ENCODE peak calls at places on chromosomes 2 and 18, in seven cellular contexts. L is thoracic aorta, J is hepatocyte, W is kidney, T is left ventricle myocardium inferior, A is A549, E is esophagus squamous epithelium. F is an unnamed sample. For H3K9me3, the result is how much of the 10 kb centered on the place peaks cover.

GRCh38 chr2:85438291-85439110 is 20.0 kb downstream of the SH2D6 start:
- DNase-seq in L (no peak), J (no peak), W (peak), T (peak), A (no peak), E (no peak), F (peak)

GRCh38 chr2:205689837-205690236 is 7.5 kb downstream of the NRP2 start:
- DNase-seq in L (no peak), J (no peak), W (no peak), T (no peak), A (no peak), E (no peak), F (no peak)

GRCh38 chr18:8050616-8051314 is 483.6 kb downstream of the PTPRM start:
- DNase-seq in L (no peak), J (no peak), W (no peak), T (no peak), A (no peak), E (no peak), F (no peak)

GRCh38 chr2:217703102-217703501 is 299.7 kb downstream of the TNS1 start:
- DNase-seq in L (no peak), J (no peak), W (no peak), T (no peak), A (no peak), E (no peak), F (no peak)

GRCh38 chr18:6055711-6056110 is 160.4 kb upstream of the TMEM200C start:
- DNase-seq in L (no peak), J (no peak), W (no peak), T (no peak), A (no peak), E (no peak), F (no peak)

GRCh38 chr2:182804128-182804527 is 62.3 kb downstream of the FRZB start:
- DNase-seq in L (no peak), J (no peak), W (no peak), T (no peak), A (no peak), E (no peak), F (no peak)

GRCh38 chr2:181397331-181397730 is 59.9 kb upstream of the ITGA4 start:
- DNase-seq in L (no peak), J (no peak), W (no peak), T (no peak), A (no peak), E (no peak), F (no peak)

GRCh38 chr2:215320679-215321078 is 8.8 kb downstream of the ATIC start:
- DNase-seq in L (no peak), J (no peak), W (no peak), T (no peak), A (no peak), E (no peak), F (no peak)

GRCh38 chr18:55588001-55588875 is at the start of gene TCF4:
- DNase-seq in L (no peak), J (peak), W (peak), T (peak), A (peak), E (no peak), F (peak)

GRCh38 chr2:141392517-141393213 is 738.2 kb downstream of the LRP1B start:
- DNase-seq in L (no peak), J (peak), W (no peak), T (no peak), A (peak), E (no peak), F (no peak)

GRCh38 chr2:165572155-165572554 is 102.7 kb downstream of the CSRNP3 start:
- DNase-seq in L (no peak), J (peak), W (no peak), T (no peak), A (no peak), E (no peak), F (no peak)

GRCh38 chr2:144364988-144365738 is 154.8 kb downstream of the ZEB2 start:
- DNase-seq in L (no peak), J (no peak), W (no peak), T (no peak), A (no peak), E (no peak), F (no peak)

GRCh38 chr2:170369894-170370293 is 191.9 kb downstream of the MYO3B start:
- DNase-seq in L (no peak), J (peak), W (no peak), T (no peak), A (peak), E (no peak), F (no peak)

GRCh38 chr2:37711308-37711731 is 39.9 kb upstream of the CDC42EP3 start:
- DNase-seq in L (no peak), J (peak), W (peak), T (no peak), A (peak), E (no peak), F (no peak)

GRCh38 chr18:64872710-64873458 is 724.0 kb upstream of the LINC00305 start:
- DNase-seq in L (no peak), J (no peak), W (no peak), T (no peak), A (no peak), E (no peak), F (no peak)

GRCh38 chr2:73980566-73980965 is 4.1 kb upstream of the TET3 start:
- DNase-seq in L (no peak), J (peak), W (no peak), T (no peak), A (no peak), E (no peak), F (no peak)

GRCh38 chr2:73981081-73981968 is 3.4 kb upstream of the TET3 start:
- DNase-seq in L (no peak), J (peak), W (peak), T (no peak), A (peak), E (no peak), F (peak)

GRCh38 chr2:73983322-73984202 is 1.1 kb upstream of the TET3 start:
- DNase-seq in L (no peak), J (peak), W (peak), T (no peak), A (peak), E (no peak), F (no peak)

GRCh38 chr2:73984203-73984921 is at the start of gene TET3:
- DNase-seq in L (no peak), J (peak), W (peak), T (no peak), A (peak), E (no peak), F (peak)

DNA sequence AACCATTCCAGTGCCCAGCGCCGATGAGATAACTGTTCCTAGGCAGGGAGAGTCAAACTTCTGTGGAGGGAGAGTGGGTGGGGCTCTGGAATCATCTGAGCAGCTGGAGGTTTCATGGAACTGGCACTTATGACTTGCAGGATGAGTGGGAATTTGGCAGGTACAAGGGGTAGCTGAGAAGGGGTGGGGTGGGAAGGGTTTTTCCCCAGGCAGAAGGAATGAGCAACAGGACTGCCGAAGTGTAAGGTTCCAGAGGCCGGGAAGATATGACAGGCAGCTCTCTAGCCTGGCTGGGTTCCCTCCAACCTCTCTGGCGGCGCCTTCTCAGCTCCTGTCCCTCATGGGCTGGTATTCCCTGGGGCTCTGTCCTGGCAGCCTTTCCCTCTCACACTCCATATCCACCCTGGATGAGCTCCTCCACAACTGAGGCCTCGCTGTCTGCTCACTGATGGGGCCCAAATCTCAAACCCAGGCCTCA is 2.5 kb upstream of the TET3 start:
- DNase-seq in L (no peak), J (peak), W (no peak), T (no peak), A (peak), E (no peak), F (no peak)
- H3K4me3 ChIP-seq in L (no peak), J (no peak), W (no peak), T (peak), A (no peak), E (peak), F (no peak)

DNA sequence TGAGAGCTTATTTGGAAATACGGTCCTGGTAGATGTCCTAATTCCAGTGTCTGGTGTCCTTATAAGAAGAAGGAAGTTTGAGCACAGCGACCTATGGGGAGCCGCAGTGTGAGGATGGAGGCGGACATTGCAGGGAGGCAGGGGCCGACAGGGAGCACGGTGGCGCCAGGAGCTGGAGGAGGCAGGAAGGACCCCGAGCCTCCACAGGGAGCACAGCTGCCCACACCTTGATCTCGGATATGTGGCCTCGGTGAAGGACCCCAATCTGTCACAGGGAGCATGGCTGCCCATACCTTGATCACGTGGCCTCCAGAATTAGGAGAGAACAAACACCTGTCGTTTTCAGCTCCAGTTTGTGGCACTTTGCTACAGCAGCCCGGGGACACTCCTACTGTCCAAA is 461.6 kb upstream of the SALL3 start:
- DNase-seq in L (no peak), J (no peak), W (no peak), T (no peak), A (no peak), E (no peak), F (no peak)
- H3K9me3 ChIP-seq in L (under half), J (under half), W (under half), T (under half), A (under half), E (under half), F (under half)

DNA sequence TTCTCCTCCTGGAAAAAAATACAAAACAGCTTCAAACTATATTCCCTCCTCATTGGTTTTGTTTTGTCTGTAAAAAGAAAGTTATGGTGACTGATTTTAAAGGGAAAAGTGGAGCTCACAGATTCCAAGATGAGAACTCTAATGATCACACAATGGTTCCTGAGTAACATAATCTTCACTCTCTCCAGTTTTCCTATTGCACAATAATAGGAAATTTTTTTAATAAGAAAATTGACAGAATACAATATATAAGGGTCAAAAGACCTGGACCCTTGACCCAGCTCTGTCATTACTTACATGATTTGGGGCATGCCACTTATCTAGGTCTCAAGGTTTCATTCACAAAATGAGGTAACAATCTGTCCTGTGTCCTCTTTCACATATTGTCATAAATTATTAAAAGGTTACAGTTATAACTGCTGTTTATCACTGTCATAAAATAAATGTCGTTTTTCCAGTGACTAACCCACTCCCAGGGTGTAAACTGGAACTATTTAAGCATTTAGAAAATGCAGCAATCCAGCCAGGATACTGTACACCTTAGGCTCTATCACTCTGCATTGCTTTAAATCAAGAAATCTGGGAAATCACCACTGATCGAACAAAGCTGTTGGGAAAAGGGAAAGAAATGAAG is 4.1 kb downstream of the MGAT4A start:
- DNase-seq in L (no peak), J (no peak), W (no peak), T (no peak), A (no peak), E (no peak), F (no peak)
- H3K4me3 ChIP-seq in L (no peak), J (no peak), W (no peak), T (peak), A (no peak), E (no peak), F (peak)

DNA sequence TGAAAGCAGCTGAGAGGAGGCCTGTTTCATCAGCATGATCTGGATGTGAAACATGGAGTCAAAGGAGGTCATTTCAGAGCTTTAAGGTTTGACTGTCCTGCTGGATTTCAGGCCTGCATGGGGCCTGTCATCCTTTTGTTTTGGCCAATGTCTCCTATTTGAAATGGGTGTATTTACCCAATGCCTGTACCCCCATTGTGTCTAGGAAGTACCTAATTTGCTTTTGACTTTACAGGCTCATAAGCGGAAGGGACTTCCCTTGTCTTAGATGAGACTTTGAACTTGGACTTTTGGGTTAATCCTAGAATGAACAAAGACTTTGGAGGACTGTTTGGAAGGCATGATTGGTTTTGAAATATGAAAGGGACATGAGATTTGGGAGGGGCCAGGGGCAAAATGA is 19.3 kb upstream of the CYP27C1 start:
- DNase-seq in L (no peak), J (no peak), W (no peak), T (no peak), A (no peak), E (no peak), F (no peak)
- H3K9me3 ChIP-seq in L (under half), J (under half), W (under half), T (under half), A (under half), E (under half), F (under half)

GRCh38 chr2:8477511-8478132 is 204.2 kb upstream of the ID2 start:
- DNase-seq in L (no peak), J (no peak), W (no peak), T (no peak), A (no peak), E (no peak), F (peak)
- H3K4me3 ChIP-seq in L (peak), J (no peak), W (no peak), T (no peak), A (no peak), E (peak), F (peak)